ENCODE peak calls at places on chromosomes 11 and 22, in seven cellular contexts. D is activated T-helper 1 cell treated with anti-CD3 and anti-CD28 coated beads, Interleukin-12 subunit alpha, Interleukin-12 subunit beta, Interleukin-2, Interleukin-4 antibody, amounts not matched to agents 30 ng/mL and 10 ng/mL and 1 ng/mL, durations not matched to agents 14 hours and 24 hours and 36 hours; O is GM12892; K is Kasumi-1; A is NCI-H1105 treated with DMSO at 0.1 percent for 48 hours; Z is activated naive CD4-positive, alpha-beta T cell; Q is dermis blood vessel endothelial cell. C is an unnamed sample.

GRCh38 chr11:65981101-65981740 is 19.7 kb downstream of the SART1 start:
- DNase-seq in D (no peak), O (no peak), K (no peak), A (no peak), Z (no peak), Q (no peak), C (no peak)

GRCh38 chr11:45468265-45468856 is 182.2 kb upstream of the SYT13 start:
- DNase-seq in D (no peak), O (no peak), K (no peak), A (no peak), Z (no peak), Q (peak; percentile 57), C (no peak)

GRCh38 chr22:45684169-45684568 is 12.5 kb downstream of the ATXN10 start:
- DNase-seq in D (no peak), O (no peak), K (peak; percentile 87), A (no peak), Z (no peak), Q (no peak), C (no peak)

GRCh38 chr22:20242393-20243175 is 25.5 kb downstream of the RTN4R start:
- DNase-seq in D (no peak), O (no peak), K (no peak), A (no peak), Z (no peak), Q (no peak), C (no peak)

GRCh38 chr11:34495724-34496377 is 17.7 kb downstream of the ELF5 start:
- DNase-seq in D (no peak), O (no peak), K (no peak), A (no peak), Z (no peak), Q (no peak), C (no peak)

GRCh38 chr11:64096835-64097234 is 61.1 kb downstream of the FLRT1 start:
- DNase-seq in D (no peak), O (no peak), K (no peak), A (no peak), Z (no peak), Q (no peak), C (no peak)

GRCh38 chr11:94201004-94201465 is 72.4 kb downstream of the PANX1 start:
- DNase-seq in D (no peak), O (no peak), K (no peak), A (no peak), Z (no peak), Q (no peak), C (no peak)

GRCh38 chr22:48574776-48575566 is 1252.7 kb downstream of the BRD1 start:
- DNase-seq in D (no peak), O (no peak), K (no peak), A (peak; percentile 68), Z (no peak), Q (peak; percentile 28), C (peak; percentile 37)

GRCh38 chr11:44776840-44777536 is 50.2 kb downstream of the TSPAN18 start:
- DNase-seq in D (no peak), O (no peak), K (no peak), A (no peak), Z (no peak), Q (no peak), C (no peak)

GRCh38 chr22:23047742-23048141 is 22.6 kb upstream of the GNAZ start:
- DNase-seq in D (no peak), O (no peak), K (no peak), A (no peak), Z (no peak), Q (no peak), C (no peak)

GRCh38 chr11:39628311-39628710 is 1831.1 kb downstream of the LRRC4C start:
- DNase-seq in D (no peak), O (no peak), K (no peak), A (no peak), Z (no peak), Q (no peak), C (no peak)

GRCh38 chr22:27238935-27239510 is 562.5 kb downstream of the MN1 start:
- DNase-seq in D (no peak), O (no peak), K (no peak), A (peak; percentile 4), Z (no peak), Q (peak; percentile 95), C (no peak)

GRCh38 chr11:90476442-90477007 is 253.7 kb upstream of the CHORDC1 start:
- DNase-seq in D (no peak), O (no peak), K (peak; percentile 63), A (peak; percentile 67), Z (no peak), Q (peak; percentile 63), C (peak; percentile 51)

GRCh38 chr11:69760319-69760718 is 14.8 kb downstream of the FGF4 start:
- DNase-seq in D (no peak), O (no peak), K (no peak), A (no peak), Z (no peak), Q (no peak), C (no peak)

GRCh38 chr22:24587948-24588347 is 4.9 kb downstream of the LRRC75B start:
- DNase-seq in D (no peak), O (no peak), K (no peak), A (no peak), Z (no peak), Q (no peak), C (no peak)

GRCh38 chr11:102685311-102685710 is 20.3 kb downstream of the MMP27 start:
- DNase-seq in D (no peak), O (no peak), K (no peak), A (no peak), Z (no peak), Q (no peak), C (no peak)

GRCh38 chr22:20012741-20013331 is 3.8 kb downstream of the ARVCF start:
- DNase-seq in D (no peak), O (no peak), K (no peak), A (no peak), Z (no peak), Q (no peak), C (no peak)

GRCh38 chr11:420054-420910 is 5.5 kb upstream of the SIGIRR start:
- DNase-seq in D (no peak), O (no peak), K (no peak), A (no peak), Z (no peak), Q (no peak), C (no peak)

GRCh38 chr11:57457643-57458023 is 2.7 kb upstream of the RTN4RL2 start:
- DNase-seq in D (no peak), O (no peak), K (peak; percentile 57), A (no peak), Z (no peak), Q (no peak), C (no peak)

GRCh38 chr11:105912666-105913065 is 109.4 kb downstream of the MSANTD4 start:
- DNase-seq in D (no peak), O (no peak), K (no peak), A (no peak), Z (no peak), Q (no peak), C (no peak)

GRCh38 chr22:16961477-16962186 is 46.4 kb downstream of the GAB4 start:
- DNase-seq in D (no peak), O (no peak), K (no peak), A (no peak), Z (no peak), Q (no peak), C (no peak)

GRCh38 chr11:28383471-28383870 is 275.3 kb downstream of the METTL15 start:
- DNase-seq in D (no peak), O (no peak), K (no peak), A (no peak), Z (no peak), Q (no peak), C (no peak)

GRCh38 chr11:62933775-62934495 is 12.8 kb upstream of the CHRM1 start:
- DNase-seq in D (no peak), O (no peak), K (no peak), A (no peak), Z (no peak), Q (no peak), C (no peak)

GRCh38 chr22:30392661-30393321 is 4.0 kb upstream of the SEC14L2 start:
- DNase-seq in D (no peak), O (no peak), K (peak; percentile 11), A (no peak), Z (no peak), Q (no peak), C (no peak)

GRCh38 chr11:18575361-18575760 is 13.2 kb downstream of the UEVLD start:
- DNase-seq in D (no peak), O (no peak), K (no peak), A (no peak), Z (no peak), Q (peak; percentile 38), C (no peak)

GRCh38 chr11:57100638-57101312 is 81.0 kb upstream of the LRRC55 start:
- DNase-seq in D (no peak), O (no peak), K (no peak), A (peak; percentile 97), Z (no peak), Q (peak; percentile 92), C (no peak)

GRCh38 chr11:2612884-2613571 is 86.8 kb downstream of the KCNQ1OT1 start:
- DNase-seq in D (no peak), O (no peak), K (no peak), A (no peak), Z (no peak), Q (no peak), C (no peak)

GRCh38 chr11:130212431-130212961 is 52.9 kb downstream of the ST14 start:
- DNase-seq in D (no peak), O (no peak), K (no peak), A (no peak), Z (no peak), Q (no peak), C (no peak)

GRCh38 chr22:23068096-23068831 is 2.1 kb upstream of the GNAZ start:
- DNase-seq in D (no peak), O (no peak), K (no peak), A (no peak), Z (no peak), Q (no peak), C (no peak)

GRCh38 chr22:39895682-39896081 is 2.1 kb upstream of the ENTHD1 start:
- DNase-seq in D (no peak), O (no peak), K (no peak), A (no peak), Z (no peak), Q (no peak), C (no peak)

GRCh38 chr11:62600367-62601113 is 1.1 kb downstream of the MTA2 start:
- DNase-seq in D (no peak), O (no peak), K (no peak), A (no peak), Z (no peak), Q (peak; percentile 23), C (no peak)

GRCh38 chr11:38089728-38090127 is 1491.7 kb upstream of the RAG2 start:
- DNase-seq in D (no peak), O (no peak), K (no peak), A (no peak), Z (no peak), Q (no peak), C (no peak)

GRCh38 chr11:2208691-2209369 is 37.2 kb upstream of the TH start:
- DNase-seq in D (no peak), O (no peak), K (no peak), A (peak; percentile 89), Z (no peak), Q (no peak), C (no peak)

GRCh38 chr22:43343262-43343988 is at the start of gene SCUBE1:
- DNase-seq in D (peak; percentile 53), O (peak; percentile 50), K (peak; percentile 28), A (peak; percentile 53), Z (peak; percentile 8), Q (peak; percentile 62), C (no peak)

GRCh38 chr11:57568330-57568766 is 876 bp upstream of the UBE2L6 start:
- DNase-seq in D (peak; percentile 81), O (no peak), K (peak; percentile 85), A (no peak), Z (peak; percentile 83), Q (peak; percentile 85), C (peak; percentile 77)

C was measured in pons.